ENCODE peak calls at places on chromosomes 3 and 15, in four cellular contexts. One of them, this sample, is unnamed.

GRCh38 chr15:39193611-39194010 is 387.3 kb upstream of the THBS1 start:
- DNase-seq in GM23338: no peak
- DNase-seq in BE2C: no peak
- DNase-seq in small intestine: no peak
- DNase-seq in this sample: no peak

GRCh38 chr3:153927107-153927506 is 194.1 kb upstream of the ARHGEF26 start:
- DNase-seq in GM23338: peak; percentile 41
- DNase-seq in BE2C: no peak
- DNase-seq in small intestine: no peak
- DNase-seq in this sample: no peak

GRCh38 chr3:29694783-29695182 is 413.9 kb downstream of the RBMS3 start:
- DNase-seq in GM23338: peak; percentile 48
- DNase-seq in BE2C: no peak
- DNase-seq in small intestine: no peak
- DNase-seq in this sample: no peak

GRCh38 chr15:77821188-77821958 is 188.7 kb upstream of the LINGO1 start:
- DNase-seq in GM23338: peak; percentile 84
- DNase-seq in BE2C: peak; percentile 85
- DNase-seq in small intestine: peak; percentile 42
- DNase-seq in this sample: peak; percentile 46

GRCh38 chr15:80567721-80568157 is 127.4 kb upstream of the ABHD17C start:
- DNase-seq in GM23338: peak; percentile 87
- DNase-seq in BE2C: peak; percentile 57
- DNase-seq in small intestine: peak; percentile 71
- DNase-seq in this sample: peak; percentile 54

GRCh38 chr3:27533718-27534578 is 49.8 kb upstream of the SLC4A7 start:
- DNase-seq in GM23338: peak; percentile 96
- DNase-seq in BE2C: no peak
- DNase-seq in small intestine: peak; percentile 28
- DNase-seq in this sample: peak; percentile 29

GRCh38 chr3:33749546-33750215 is 31.6 kb upstream of the CLASP2 start:
- DNase-seq in GM23338: no peak
- DNase-seq in BE2C: no peak
- DNase-seq in small intestine: no peak
- DNase-seq in this sample: no peak

GRCh38 chr3:170656293-170656692 is 70.4 kb upstream of the SLC7A14 start:
- DNase-seq in GM23338: no peak
- DNase-seq in BE2C: no peak
- DNase-seq in small intestine: no peak
- DNase-seq in this sample: no peak

GRCh38 chr15:92666780-92667179 is 11.2 kb upstream of the FAM174B start:
- DNase-seq in GM23338: no peak
- DNase-seq in BE2C: no peak
- DNase-seq in small intestine: no peak
- DNase-seq in this sample: peak; percentile 18

GRCh38 chr15:27336676-27337075 is 365.7 kb downstream of the GABRG3 start:
- DNase-seq in GM23338: no peak
- DNase-seq in BE2C: no peak
- DNase-seq in small intestine: no peak
- DNase-seq in this sample: no peak

GRCh38 chr15:100733088-100733487 is 130.7 kb downstream of the ASB7 start:
- DNase-seq in GM23338: no peak
- DNase-seq in BE2C: no peak
- DNase-seq in small intestine: no peak
- DNase-seq in this sample: no peak

GRCh38 chr3:103991461-103992115 is 1375.1 kb upstream of the ALCAM start:
- DNase-seq in GM23338: peak; percentile 75
- DNase-seq in BE2C: no peak
- DNase-seq in small intestine: no peak
- DNase-seq in this sample: no peak

GRCh38 chr3:194134231-194134756 is 1.7 kb upstream of the HES1 start:
- DNase-seq in GM23338: no peak
- DNase-seq in BE2C: peak; percentile 85
- DNase-seq in small intestine: peak; percentile 49
- DNase-seq in this sample: peak; percentile 51

GRCh38 chr15:36964626-36965025 is 135.7 kb downstream of the MEIS2 start:
- DNase-seq in GM23338: no peak
- DNase-seq in BE2C: no peak
- DNase-seq in small intestine: no peak
- DNase-seq in this sample: no peak

GRCh38 chr3:27568393-27568792 is 84.2 kb upstream of the SLC4A7 start:
- DNase-seq in GM23338: no peak
- DNase-seq in BE2C: peak; percentile 84
- DNase-seq in small intestine: no peak
- DNase-seq in this sample: peak; percentile 57

GRCh38 chr3:149588909-149589308 is 68.9 kb downstream of the WWTR1 start:
- DNase-seq in GM23338: no peak
- DNase-seq in BE2C: no peak
- DNase-seq in small intestine: no peak
- DNase-seq in this sample: no peak

GRCh38 chr3:4418156-4418555 is 48.9 kb downstream of the SUMF1 start:
- DNase-seq in GM23338: no peak
- DNase-seq in BE2C: no peak
- DNase-seq in small intestine: no peak
- DNase-seq in this sample: no peak

GRCh38 chr3:13069495-13069894 is 3.7 kb downstream of the IQSEC1 start:
- DNase-seq in GM23338: no peak
- DNase-seq in BE2C: no peak
- DNase-seq in small intestine: peak; percentile 51
- DNase-seq in this sample: peak; percentile 37

GRCh38 chr3:64244011-64244942 is 19.0 kb upstream of the PRICKLE2 start:
- DNase-seq in GM23338: peak; percentile 75
- DNase-seq in BE2C: peak; percentile 26
- DNase-seq in small intestine: no peak
- DNase-seq in this sample: no peak

GRCh38 chr3:72185549-72186484 is 400.9 kb upstream of the PROK2 start:
- DNase-seq in GM23338: no peak
- DNase-seq in BE2C: peak; percentile 49
- DNase-seq in small intestine: no peak
- DNase-seq in this sample: no peak

GRCh38 chr3:186949281-186949982 is 19.1 kb downstream of the ST6GAL1 start:
- DNase-seq in GM23338: no peak
- DNase-seq in BE2C: no peak
- DNase-seq in small intestine: no peak
- DNase-seq in this sample: no peak

GRCh38 chr15:85788796-85789495 is 5.8 kb downstream of the KLHL25 start:
- DNase-seq in GM23338: no peak
- DNase-seq in BE2C: no peak
- DNase-seq in small intestine: peak; percentile 80
- DNase-seq in this sample: peak; percentile 73

GRCh38 chr15:82108489-82109078 is 62.8 kb upstream of the MEX3B start:
- DNase-seq in GM23338: peak; percentile 74
- DNase-seq in BE2C: peak; percentile 79
- DNase-seq in small intestine: peak; percentile 55
- DNase-seq in this sample: peak; percentile 72

GRCh38 chr15:35308802-35309201 is 223.7 kb upstream of the NANOGP8 start:
- DNase-seq in GM23338: no peak
- DNase-seq in BE2C: peak; percentile 50
- DNase-seq in small intestine: peak; percentile 16
- DNase-seq in this sample: peak; percentile 38

GRCh38 chr3:121477589-121477988 is 68.2 kb downstream of the POLQ start:
- DNase-seq in GM23338: no peak
- DNase-seq in BE2C: no peak
- DNase-seq in small intestine: no peak
- DNase-seq in this sample: no peak

DNA sequence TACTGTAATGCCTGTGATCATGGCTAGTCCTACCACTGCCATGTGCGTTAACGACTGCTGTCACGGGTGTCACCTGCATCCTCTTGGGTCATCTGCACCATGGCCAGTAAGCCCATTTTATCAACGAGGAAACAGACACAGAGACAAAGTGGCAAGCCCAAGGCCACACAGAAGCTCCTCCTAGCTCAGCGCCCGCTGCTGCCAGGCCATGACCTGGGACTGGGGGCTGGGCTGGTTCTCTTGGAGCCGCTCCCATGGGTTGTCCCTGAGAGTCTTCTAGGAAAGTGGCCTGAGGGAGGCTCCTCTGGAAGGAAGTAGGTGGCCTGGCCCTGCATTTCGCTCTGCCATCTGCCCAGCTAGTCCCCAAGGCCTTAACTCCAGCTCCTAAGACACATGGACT is 4.9 kb downstream of the DUSP7 start:
- DNase-seq in GM23338: no peak
- DNase-seq in BE2C: no peak
- DNase-seq in small intestine: no peak
- DNase-seq in this sample: no peak
- H3K4me1 ChIP-seq in GM23338: peaks cover 14% of the 10 kb centered on the region
- H3K4me1 ChIP-seq in BE2C: peaks cover 25% of the 10 kb centered on the region
- H3K4me1 ChIP-seq in small intestine: no peaks in the 10 kb centered on the region
- H3K4me1 ChIP-seq in this sample: peaks cover 35% of the 10 kb centered on the region

GRCh38 chr3:195154111-195154791 is 116.7 kb downstream of the XXYLT1 start:
- DNase-seq in GM23338: no peak
- DNase-seq in BE2C: no peak
- DNase-seq in small intestine: no peak
- DNase-seq in this sample: no peak

GRCh38 chr3:195154793-195155535 is 116.0 kb downstream of the XXYLT1 start:
- DNase-seq in GM23338: peak; percentile 44
- DNase-seq in BE2C: peak; percentile 90
- DNase-seq in small intestine: peak; percentile 85
- DNase-seq in this sample: peak; percentile 82

GRCh38 chr3:195155842-195156241 is 115.1 kb downstream of the XXYLT1 start:
- DNase-seq in GM23338: no peak
- DNase-seq in BE2C: no peak
- DNase-seq in small intestine: no peak
- DNase-seq in this sample: no peak

GRCh38 chr3:195153653-195154052 is 117.3 kb downstream of the XXYLT1 start:
- DNase-seq in GM23338: no peak
- DNase-seq in BE2C: no peak
- DNase-seq in small intestine: no peak
- DNase-seq in this sample: no peak

GRCh38 chr3:195156286-195156890 is 114.6 kb downstream of the XXYLT1 start:
- DNase-seq in GM23338: no peak
- DNase-seq in BE2C: no peak
- DNase-seq in small intestine: no peak
- DNase-seq in this sample: no peak
- H3K4me1 ChIP-seq in GM23338: peaks cover 47% of the 10 kb centered on the region
- H3K4me1 ChIP-seq in BE2C: peaks cover 50% of the 10 kb centered on the region
- H3K4me1 ChIP-seq in small intestine: peaks cover 18% of the 10 kb centered on the region
- H3K4me1 ChIP-seq in this sample: peaks cover 53% of the 10 kb centered on the region

GRCh38 chr3:50623840-50624474 is 7.0 kb downstream of the MAPKAPK3 start:
- DNase-seq in GM23338: no peak
- DNase-seq in BE2C: no peak
- DNase-seq in small intestine: no peak
- DNase-seq in this sample: no peak
- H3K4me1 ChIP-seq in GM23338: peaks cover 16% of the 10 kb centered on the region
- H3K4me1 ChIP-seq in BE2C: no peaks in the 10 kb centered on the region
- H3K4me1 ChIP-seq in small intestine: no peaks in the 10 kb centered on the region
- H3K4me1 ChIP-seq in this sample: peaks cover 17% of the 10 kb centered on the region

GRCh38 chr3:57701781-57702180 is 8.9 kb upstream of the DENND6A start:
- DNase-seq in GM23338: no peak
- DNase-seq in BE2C: no peak
- DNase-seq in small intestine: no peak
- DNase-seq in this sample: no peak
- H3K4me1 ChIP-seq in GM23338: no peaks in the 10 kb centered on the region
- H3K4me1 ChIP-seq in BE2C: no peaks in the 10 kb centered on the region
- H3K4me1 ChIP-seq in small intestine: no peaks in the 10 kb centered on the region
- H3K4me1 ChIP-seq in this sample: no peaks in the 10 kb centered on the region

GRCh38 chr3:73774645-73775044 is 149.9 kb upstream of the PDZRN3 start:
- DNase-seq in GM23338: no peak
- DNase-seq in BE2C: no peak
- DNase-seq in small intestine: no peak
- DNase-seq in this sample: no peak
- H3K4me1 ChIP-seq in GM23338: peaks cover 6% of the 10 kb centered on the region
- H3K4me1 ChIP-seq in BE2C: no peaks in the 10 kb centered on the region
- H3K4me1 ChIP-seq in small intestine: no peaks in the 10 kb centered on the region
- H3K4me1 ChIP-seq in this sample: no peaks in the 10 kb centered on the region

DNA sequence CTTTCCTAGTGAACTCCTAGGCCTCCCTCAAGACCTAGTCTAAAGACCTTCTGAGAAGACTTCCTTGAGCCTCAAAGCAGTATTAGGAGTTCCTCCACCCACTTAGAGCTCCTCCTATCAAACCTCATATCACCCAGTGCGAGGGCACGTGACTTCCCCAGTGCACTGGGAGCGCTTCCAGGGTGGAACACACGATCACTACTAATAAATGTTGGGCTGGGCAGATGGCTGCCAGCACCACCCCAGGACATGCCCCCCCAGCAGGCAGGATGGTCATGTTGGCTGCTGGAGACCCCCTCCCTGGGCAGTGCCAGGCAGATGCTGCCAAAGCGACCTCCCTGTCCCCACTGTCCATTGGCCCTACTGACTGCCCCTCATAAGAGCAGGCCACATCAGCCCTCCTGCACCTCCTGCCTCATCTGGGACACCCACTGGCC is 8.5 kb upstream of the PLXND1 start:
- DNase-seq in GM23338: no peak
- DNase-seq in BE2C: no peak
- DNase-seq in small intestine: peak; percentile 69
- DNase-seq in this sample: peak; percentile 62
- H3K4me1 ChIP-seq in GM23338: peaks cover 11% of the 10 kb centered on the region
- H3K4me1 ChIP-seq in BE2C: no peaks in the 10 kb centered on the region
- H3K4me1 ChIP-seq in small intestine: no peaks in the 10 kb centered on the region
- H3K4me1 ChIP-seq in this sample: peaks cover 25% of the 10 kb centered on the region

GRCh38 chr15:75203017-75203907 is 1.6 kb downstream of the C15orf39 start:
- DNase-seq in GM23338: no peak
- DNase-seq in BE2C: no peak
- DNase-seq in small intestine: peak; percentile 25
- DNase-seq in this sample: no peak
- H3K4me1 ChIP-seq in GM23338: peaks cover 42% of the 10 kb centered on the region
- H3K4me1 ChIP-seq in BE2C: peaks cover 10% of the 10 kb centered on the region
- H3K4me1 ChIP-seq in small intestine: peaks cover 2% of the 10 kb centered on the region
- H3K4me1 ChIP-seq in this sample: peaks cover 51% of the 10 kb centered on the region

GRCh38 chr3:197306374-197307086 is 8.1 kb upstream of the DLG1 start:
- DNase-seq in GM23338: no peak
- DNase-seq in BE2C: no peak
- DNase-seq in small intestine: no peak
- DNase-seq in this sample: no peak
- H3K4me1 ChIP-seq in GM23338: peaks cover 24% of the 10 kb centered on the region
- H3K4me1 ChIP-seq in BE2C: no peaks in the 10 kb centered on the region
- H3K4me1 ChIP-seq in small intestine: no peaks in the 10 kb centered on the region
- H3K4me1 ChIP-seq in this sample: peaks cover 2% of the 10 kb centered on the region

GRCh38 chr15:75648156-75649000 is 666 bp downstream of the SNX33 start:
- DNase-seq in GM23338: peak; percentile 82
- DNase-seq in BE2C: no peak
- DNase-seq in small intestine: peak; percentile 47
- DNase-seq in this sample: peak; percentile 40

GRCh38 chr15:75646112-75646943 is 1.4 kb upstream of the SNX33 start:
- DNase-seq in GM23338: no peak
- DNase-seq in BE2C: no peak
- DNase-seq in small intestine: no peak
- DNase-seq in this sample: no peak

GRCh38 chr15:75646944-75647364 is 758 bp upstream of the SNX33 start:
- DNase-seq in GM23338: peak; percentile 32
- DNase-seq in BE2C: no peak
- DNase-seq in small intestine: peak; percentile 56
- DNase-seq in this sample: peak; percentile 41

GRCh38 chr15:75649045-75649761 is 1.5 kb downstream of the SNX33 start:
- DNase-seq in GM23338: no peak
- DNase-seq in BE2C: no peak
- DNase-seq in small intestine: no peak
- DNase-seq in this sample: no peak

GRCh38 chr15:75647370-75648155 is at the start of gene SNX33:
- DNase-seq in GM23338: peak; percentile 92
- DNase-seq in BE2C: peak; percentile 75
- DNase-seq in small intestine: peak; percentile 85
- DNase-seq in this sample: peak; percentile 84
- H3K4me1 ChIP-seq in GM23338: peaks cover 27% of the 10 kb centered on the region
- H3K4me1 ChIP-seq in BE2C: no peaks in the 10 kb centered on the region
- H3K4me1 ChIP-seq in small intestine: peaks cover 17% of the 10 kb centered on the region
- H3K4me1 ChIP-seq in this sample: peaks cover 44% of the 10 kb centered on the region